ENCODE peak calls at places on chromosomes 1 and 21, in ten cellular contexts. One of them, this sample, is unnamed.

GRCh38 chr21:33642896-33643657 is 776 bp downstream of the ITSN1 start:
- DNase-seq in NB4: peak; percentile 63
- DNase-seq in fibroblast of lung: peak; percentile 38
- DNase-seq in GM06990: peak; percentile 51
- DNase-seq in lower lobe of right lung: peak; percentile 60
- DNase-seq in AG09309: no peak
- DNase-seq in mucosa of descending colon: peak; percentile 69
- DNase-seq in stomach: peak; percentile 31
- DNase-seq in AG10803: peak; percentile 31
- DNase-seq in lower leg skin: peak; percentile 92
- DNase-seq in this sample: no peak

GRCh38 chr1:68542586-68542985 is 45.7 kb upstream of the DEPDC1 start:
- DNase-seq in NB4: peak; percentile 34
- DNase-seq in lower leg skin: no peak
- DNase-seq in mucosa of descending colon: no peak
- DNase-seq in AG09309: no peak
- DNase-seq in GM06990: no peak
- DNase-seq in lower lobe of right lung: no peak
- DNase-seq in AG10803: no peak
- DNase-seq in fibroblast of lung: peak; percentile 11
- DNase-seq in stomach: no peak
- DNase-seq in this sample: no peak

GRCh38 chr1:96520542-96520941 is 201.0 kb upstream of the PTBP2 start:
- DNase-seq in fibroblast of lung: peak; percentile 70
- DNase-seq in NB4: no peak
- DNase-seq in stomach: no peak
- DNase-seq in mucosa of descending colon: no peak
- DNase-seq in lower lobe of right lung: no peak
- DNase-seq in AG09309: no peak
- DNase-seq in GM06990: no peak
- DNase-seq in lower leg skin: no peak
- DNase-seq in AG10803: peak; percentile 53
- DNase-seq in this sample: no peak

GRCh38 chr1:90262791-90263190 is 267.9 kb downstream of the ZNF326 start:
- DNase-seq in NB4: no peak
- DNase-seq in fibroblast of lung: peak; percentile 6
- DNase-seq in GM06990: no peak
- DNase-seq in stomach: no peak
- DNase-seq in lower leg skin: no peak
- DNase-seq in AG10803: peak; percentile 4
- DNase-seq in lower lobe of right lung: no peak
- DNase-seq in AG09309: peak; percentile 7
- DNase-seq in mucosa of descending colon: no peak
- DNase-seq in this sample: peak; percentile 4

GRCh38 chr1:41950820-41951219 is 32.1 kb upstream of the HIVEP3 start:
- DNase-seq in GM06990: peak; percentile 39
- DNase-seq in stomach: no peak
- DNase-seq in mucosa of descending colon: no peak
- DNase-seq in NB4: no peak
- DNase-seq in AG09309: no peak
- DNase-seq in lower leg skin: no peak
- DNase-seq in AG10803: no peak
- DNase-seq in fibroblast of lung: peak; percentile 49
- DNase-seq in lower lobe of right lung: no peak
- DNase-seq in this sample: no peak

GRCh38 chr21:41459884-41460534 is 34.0 kb downstream of the MX1 start:
- DNase-seq in lower leg skin: no peak
- DNase-seq in NB4: no peak
- DNase-seq in fibroblast of lung: no peak
- DNase-seq in mucosa of descending colon: peak; percentile 53
- DNase-seq in AG10803: no peak
- DNase-seq in lower lobe of right lung: no peak
- DNase-seq in GM06990: no peak
- DNase-seq in stomach: no peak
- DNase-seq in AG09309: no peak
- DNase-seq in this sample: no peak

GRCh38 chr21:15928686-15929085 is 198.9 kb downstream of the USP25 start:
- DNase-seq in mucosa of descending colon: no peak
- DNase-seq in stomach: no peak
- DNase-seq in NB4: no peak
- DNase-seq in fibroblast of lung: no peak
- DNase-seq in AG09309: no peak
- DNase-seq in GM06990: no peak
- DNase-seq in AG10803: no peak
- DNase-seq in lower leg skin: no peak
- DNase-seq in lower lobe of right lung: no peak
- DNase-seq in this sample: no peak

GRCh38 chr1:228795578-228795977 is 60.3 kb downstream of the RHOU start:
- DNase-seq in AG10803: no peak
- DNase-seq in GM06990: no peak
- DNase-seq in lower lobe of right lung: no peak
- DNase-seq in NB4: no peak
- DNase-seq in mucosa of descending colon: no peak
- DNase-seq in fibroblast of lung: no peak
- DNase-seq in AG09309: no peak
- DNase-seq in stomach: no peak
- DNase-seq in lower leg skin: peak; percentile 42
- DNase-seq in this sample: no peak

GRCh38 chr21:24375201-24375600 is 1232.1 kb downstream of the MRPL39 start:
- DNase-seq in GM06990: no peak
- DNase-seq in lower leg skin: no peak
- DNase-seq in NB4: peak; percentile 35
- DNase-seq in mucosa of descending colon: no peak
- DNase-seq in stomach: no peak
- DNase-seq in fibroblast of lung: no peak
- DNase-seq in AG09309: no peak
- DNase-seq in AG10803: no peak
- DNase-seq in lower lobe of right lung: no peak
- DNase-seq in this sample: no peak

GRCh38 chr21:30480145-30480544 is at the start of gene KRTAP19-1:
- DNase-seq in GM06990: no peak
- DNase-seq in fibroblast of lung: no peak
- DNase-seq in AG10803: no peak
- DNase-seq in AG09309: no peak
- DNase-seq in lower lobe of right lung: no peak
- DNase-seq in mucosa of descending colon: no peak
- DNase-seq in lower leg skin: no peak
- DNase-seq in NB4: no peak
- DNase-seq in stomach: no peak
- DNase-seq in this sample: no peak

GRCh38 chr1:93692001-93692400 is 10.4 kb upstream of the BCAR3 start:
- DNase-seq in AG09309: no peak
- DNase-seq in mucosa of descending colon: no peak
- DNase-seq in stomach: no peak
- DNase-seq in GM06990: no peak
- DNase-seq in NB4: no peak
- DNase-seq in lower leg skin: peak; percentile 48
- DNase-seq in fibroblast of lung: no peak
- DNase-seq in AG10803: peak; percentile 44
- DNase-seq in lower lobe of right lung: no peak
- DNase-seq in this sample: no peak

GRCh38 chr1:158177705-158178450 is 2.8 kb upstream of the CD1D start:
- DNase-seq in stomach: peak; percentile 86
- DNase-seq in NB4: no peak
- DNase-seq in mucosa of descending colon: peak; percentile 97
- DNase-seq in AG09309: no peak
- DNase-seq in lower lobe of right lung: peak; percentile 94
- DNase-seq in lower leg skin: peak; percentile 97
- DNase-seq in GM06990: peak; percentile 40
- DNase-seq in AG10803: peak; percentile 48
- DNase-seq in fibroblast of lung: peak; percentile 60
- DNase-seq in this sample: peak; percentile 71

GRCh38 chr1:24493785-24494184 is 8.9 kb upstream of the RCAN3 start:
- DNase-seq in lower lobe of right lung: no peak
- DNase-seq in GM06990: no peak
- DNase-seq in NB4: no peak
- DNase-seq in AG10803: no peak
- DNase-seq in AG09309: no peak
- DNase-seq in lower leg skin: no peak
- DNase-seq in mucosa of descending colon: no peak
- DNase-seq in fibroblast of lung: no peak
- DNase-seq in stomach: no peak
- DNase-seq in this sample: no peak

GRCh38 chr1:47192458-47193384 is 2.9 kb upstream of the PDZK1IP1 start:
- DNase-seq in GM06990: no peak
- DNase-seq in lower leg skin: peak; percentile 96
- DNase-seq in lower lobe of right lung: peak; percentile 85
- DNase-seq in fibroblast of lung: peak; percentile 40
- DNase-seq in AG10803: peak; percentile 50
- DNase-seq in mucosa of descending colon: peak; percentile 75
- DNase-seq in stomach: peak; percentile 83
- DNase-seq in NB4: peak; percentile 76
- DNase-seq in AG09309: no peak
- DNase-seq in this sample: no peak
- H3K4me3 ChIP-seq in GM06990: no peak overlapping the region
- H3K4me3 ChIP-seq in lower leg skin: no peak overlapping the region
- H3K4me3 ChIP-seq in lower lobe of right lung: no peak overlapping the region
- H3K4me3 ChIP-seq in fibroblast of lung: no peak overlapping the region
- H3K4me3 ChIP-seq in AG10803: no peak overlapping the region
- H3K4me3 ChIP-seq in mucosa of descending colon: no peak overlapping the region
- H3K4me3 ChIP-seq in stomach: no peak overlapping the region
- H3K4me3 ChIP-seq in NB4: no peak overlapping the region
- H3K4me3 ChIP-seq in AG09309: no peak overlapping the region
- H3K4me3 ChIP-seq in this sample: no peak overlapping the region

GRCh38 chr21:38441153-38441552 is 57.1 kb downstream of the ERG start:
- DNase-seq in mucosa of descending colon: no peak
- DNase-seq in GM06990: no peak
- DNase-seq in AG10803: no peak
- DNase-seq in NB4: no peak
- DNase-seq in fibroblast of lung: no peak
- DNase-seq in lower leg skin: no peak
- DNase-seq in lower lobe of right lung: no peak
- DNase-seq in AG09309: no peak
- DNase-seq in stomach: no peak
- DNase-seq in this sample: no peak

GRCh38 chr21:38438476-38438893 is 59.8 kb downstream of the ERG start:
- DNase-seq in NB4: peak; percentile 30
- DNase-seq in GM06990: no peak
- DNase-seq in AG09309: peak; percentile 53
- DNase-seq in lower leg skin: no peak
- DNase-seq in lower lobe of right lung: peak; percentile 69
- DNase-seq in stomach: no peak
- DNase-seq in mucosa of descending colon: peak; percentile 56
- DNase-seq in AG10803: peak; percentile 64
- DNase-seq in fibroblast of lung: peak; percentile 96
- DNase-seq in this sample: no peak

GRCh38 chr21:38439336-38439900 is 58.9 kb downstream of the ERG start:
- DNase-seq in stomach: no peak
- DNase-seq in lower leg skin: no peak
- DNase-seq in NB4: peak; percentile 68
- DNase-seq in lower lobe of right lung: no peak
- DNase-seq in AG10803: peak; percentile 21
- DNase-seq in AG09309: no peak
- DNase-seq in mucosa of descending colon: no peak
- DNase-seq in GM06990: no peak
- DNase-seq in fibroblast of lung: peak; percentile 64
- DNase-seq in this sample: no peak

GRCh38 chr21:38439957-38440356 is 58.3 kb downstream of the ERG start:
- DNase-seq in NB4: peak; percentile 79
- DNase-seq in GM06990: no peak
- DNase-seq in mucosa of descending colon: no peak
- DNase-seq in lower lobe of right lung: no peak
- DNase-seq in AG10803: no peak
- DNase-seq in lower leg skin: no peak
- DNase-seq in fibroblast of lung: no peak
- DNase-seq in stomach: no peak
- DNase-seq in AG09309: no peak
- DNase-seq in this sample: no peak

GRCh38 chr21:38440746-38441145 is 57.5 kb downstream of the ERG start:
- DNase-seq in NB4: peak; percentile 76
- DNase-seq in AG09309: peak; percentile 75
- DNase-seq in mucosa of descending colon: no peak
- DNase-seq in lower leg skin: no peak
- DNase-seq in fibroblast of lung: peak; percentile 97
- DNase-seq in lower lobe of right lung: no peak
- DNase-seq in GM06990: no peak
- DNase-seq in AG10803: peak; percentile 80
- DNase-seq in stomach: no peak
- DNase-seq in this sample: no peak
- TF ChIP-seq CTCF in NB4: no peak
- TF ChIP-seq CTCF in AG09309: no peak
- TF ChIP-seq CTCF in mucosa of descending colon: no peak
- TF ChIP-seq CTCF in lower leg skin: no peak
- TF ChIP-seq CTCF in fibroblast of lung: no peak
- TF ChIP-seq CTCF in lower lobe of right lung: no peak
- TF ChIP-seq CTCF in GM06990: no peak
- TF ChIP-seq CTCF in AG10803: no peak
- TF ChIP-seq CTCF in stomach: no peak
- TF ChIP-seq CTCF in this sample: no peak

DNA sequence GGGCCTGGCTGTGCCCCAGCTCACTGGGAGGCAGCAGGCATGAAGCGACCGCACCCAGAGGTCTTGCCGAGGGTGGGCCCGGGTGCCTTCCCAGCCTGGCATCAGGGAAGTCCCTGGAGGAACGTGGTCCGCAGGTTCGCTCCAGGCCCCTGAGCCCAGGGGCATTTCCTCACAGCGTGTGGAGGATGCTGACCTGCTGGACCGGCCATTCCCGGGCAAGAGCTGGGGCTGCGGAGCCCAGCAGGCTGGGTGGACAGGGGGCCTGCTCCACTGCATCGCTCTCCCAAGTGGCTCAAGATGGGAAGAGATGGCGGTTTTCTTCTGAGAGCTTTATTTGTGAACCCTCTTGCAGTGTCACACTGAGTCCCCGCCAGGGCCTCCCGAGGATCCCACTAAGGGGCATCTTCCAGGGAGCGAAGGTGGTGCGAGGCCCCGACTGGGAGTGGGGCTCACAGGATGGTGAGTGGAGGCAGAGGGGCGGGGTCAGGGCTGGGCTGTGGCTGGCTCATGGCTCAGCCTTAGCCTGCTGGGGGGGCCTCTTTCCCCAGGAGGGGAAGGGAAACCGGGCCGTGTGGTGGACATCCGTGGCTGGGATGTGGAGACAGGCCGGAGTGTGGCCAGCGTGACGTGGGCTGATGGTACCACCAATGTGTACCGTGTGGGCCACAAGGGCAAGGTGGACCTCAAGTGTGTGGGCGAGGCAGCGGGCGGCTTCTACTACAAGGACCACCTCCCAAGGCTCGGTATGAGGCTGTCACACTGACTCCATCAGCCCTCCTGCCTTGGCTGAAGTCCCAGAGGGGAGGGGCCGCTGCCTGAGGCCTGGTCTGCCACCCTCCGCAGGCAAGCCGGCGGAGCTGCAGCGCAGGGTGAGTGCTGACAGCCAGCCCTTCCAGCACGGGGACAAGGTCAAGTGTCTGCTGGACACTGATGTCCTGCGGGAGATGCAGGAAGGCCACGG is 7.2 kb upstream of the MMP23B start:
- DNase-seq in NB4: no peak
- DNase-seq in stomach: no peak
- DNase-seq in AG09309: no peak
- DNase-seq in AG10803: no peak
- DNase-seq in lower leg skin: no peak
- DNase-seq in mucosa of descending colon: peak; percentile 55
- DNase-seq in lower lobe of right lung: peak; percentile 46
- DNase-seq in fibroblast of lung: no peak
- DNase-seq in GM06990: peak; percentile 15
- DNase-seq in this sample: no peak
- H3K4me3 ChIP-seq in NB4: no peak overlapping the region
- H3K4me3 ChIP-seq in stomach: no peak overlapping the region
- H3K4me3 ChIP-seq in AG09309: no peak overlapping the region
- H3K4me3 ChIP-seq in AG10803: no peak overlapping the region
- H3K4me3 ChIP-seq in lower leg skin: no peak overlapping the region
- H3K4me3 ChIP-seq in mucosa of descending colon: no peak overlapping the region
- H3K4me3 ChIP-seq in lower lobe of right lung: no peak overlapping the region
- H3K4me3 ChIP-seq in fibroblast of lung: no peak overlapping the region
- H3K4me3 ChIP-seq in GM06990: no peak overlapping the region
- H3K4me3 ChIP-seq in this sample: no peak overlapping the region

GRCh38 chr1:213050745-213051126 is 305 bp upstream of the RPS6KC1 start:
- DNase-seq in lower leg skin: no peak
- DNase-seq in AG09309: no peak
- DNase-seq in mucosa of descending colon: no peak
- DNase-seq in AG10803: no peak
- DNase-seq in GM06990: no peak
- DNase-seq in fibroblast of lung: no peak
- DNase-seq in NB4: no peak
- DNase-seq in stomach: no peak
- DNase-seq in lower lobe of right lung: no peak
- DNase-seq in this sample: no peak
- TF ChIP-seq CTCF in lower leg skin: no peak
- TF ChIP-seq CTCF in AG09309: no peak
- TF ChIP-seq CTCF in mucosa of descending colon: no peak
- TF ChIP-seq CTCF in AG10803: no peak
- TF ChIP-seq CTCF in GM06990: no peak
- TF ChIP-seq CTCF in fibroblast of lung: no peak
- TF ChIP-seq CTCF in NB4: no peak
- TF ChIP-seq CTCF in stomach: no peak
- TF ChIP-seq CTCF in lower lobe of right lung: no peak
- TF ChIP-seq CTCF in this sample: no peak